ENCODE peak calls at places on chromosomes 13 and 19, in ten cellular contexts. One of them, this sample, is unnamed.

GRCh38 chr19:47471733-47472457 is at the start of gene SLC8A2:
- DNase-seq in esophagus squamous epithelium: no peak
- DNase-seq in glutamatergic neuron: peak
- DNase-seq in lower leg skin: no peak
- DNase-seq in heart left ventricle: peak
- DNase-seq in lung: no peak
- DNase-seq in HCT116: peak
- DNase-seq in bronchial epithelial cell: peak
- DNase-seq in K562: peak
- DNase-seq in breast epithelium: peak
- DNase-seq in this sample: peak

GRCh38 chr19:50277966-50278580 is 51.1 kb downstream of the KCNC3 start:
- DNase-seq in HCT116: no peak
- DNase-seq in lower leg skin: no peak
- DNase-seq in K562: no peak
- DNase-seq in esophagus squamous epithelium: no peak
- DNase-seq in heart left ventricle: no peak
- DNase-seq in lung: no peak
- DNase-seq in breast epithelium: no peak
- DNase-seq in glutamatergic neuron: no peak
- DNase-seq in bronchial epithelial cell: no peak
- DNase-seq in this sample: no peak

GRCh38 chr19:39568604-39569003 is 28.6 kb upstream of the EID2 start:
- DNase-seq in K562: no peak
- DNase-seq in lung: no peak
- DNase-seq in heart left ventricle: no peak
- DNase-seq in lower leg skin: no peak
- DNase-seq in HCT116: no peak
- DNase-seq in bronchial epithelial cell: peak
- DNase-seq in glutamatergic neuron: no peak
- DNase-seq in esophagus squamous epithelium: no peak
- DNase-seq in breast epithelium: no peak
- DNase-seq in this sample: peak

GRCh38 chr13:73901324-73902068 is 232.7 kb downstream of the KLF12 start:
- DNase-seq in esophagus squamous epithelium: no peak
- DNase-seq in lung: no peak
- DNase-seq in breast epithelium: no peak
- DNase-seq in heart left ventricle: no peak
- DNase-seq in K562: no peak
- DNase-seq in HCT116: no peak
- DNase-seq in bronchial epithelial cell: no peak
- DNase-seq in lower leg skin: no peak
- DNase-seq in glutamatergic neuron: no peak
- DNase-seq in this sample: no peak

GRCh38 chr13:95656386-95657015 is 12.0 kb upstream of the DZIP1 start:
- DNase-seq in heart left ventricle: no peak
- DNase-seq in bronchial epithelial cell: peak
- DNase-seq in HCT116: no peak
- DNase-seq in breast epithelium: no peak
- DNase-seq in K562: peak
- DNase-seq in lower leg skin: no peak
- DNase-seq in glutamatergic neuron: no peak
- DNase-seq in esophagus squamous epithelium: no peak
- DNase-seq in lung: no peak
- DNase-seq in this sample: peak

GRCh38 chr19:23002690-23003422 is at the start of gene ZNF728:
- DNase-seq in breast epithelium: peak
- DNase-seq in lower leg skin: no peak
- DNase-seq in lung: peak
- DNase-seq in heart left ventricle: peak
- DNase-seq in HCT116: no peak
- DNase-seq in K562: peak
- DNase-seq in bronchial epithelial cell: no peak
- DNase-seq in esophagus squamous epithelium: no peak
- DNase-seq in glutamatergic neuron: no peak
- DNase-seq in this sample: no peak

GRCh38 chr13:21069561-21070004 is 8.2 kb upstream of the LATS2 start:
- DNase-seq in lower leg skin: no peak
- DNase-seq in bronchial epithelial cell: peak
- DNase-seq in lung: no peak
- DNase-seq in heart left ventricle: no peak
- DNase-seq in breast epithelium: no peak
- DNase-seq in esophagus squamous epithelium: no peak
- DNase-seq in K562: no peak
- DNase-seq in HCT116: no peak
- DNase-seq in glutamatergic neuron: no peak
- DNase-seq in this sample: peak

GRCh38 chr13:105135852-105136251 is 1399.6 kb downstream of the EFNB2 start:
- DNase-seq in bronchial epithelial cell: no peak
- DNase-seq in esophagus squamous epithelium: no peak
- DNase-seq in glutamatergic neuron: no peak
- DNase-seq in HCT116: no peak
- DNase-seq in heart left ventricle: no peak
- DNase-seq in breast epithelium: no peak
- DNase-seq in lung: no peak
- DNase-seq in K562: no peak
- DNase-seq in lower leg skin: no peak
- DNase-seq in this sample: peak

GRCh38 chr13:101576452-101576851 is 124.0 kb downstream of the ITGBL1 start:
- DNase-seq in lung: no peak
- DNase-seq in glutamatergic neuron: no peak
- DNase-seq in lower leg skin: no peak
- DNase-seq in HCT116: no peak
- DNase-seq in K562: no peak
- DNase-seq in esophagus squamous epithelium: no peak
- DNase-seq in bronchial epithelial cell: peak
- DNase-seq in breast epithelium: no peak
- DNase-seq in heart left ventricle: no peak
- DNase-seq in this sample: peak

GRCh38 chr13:50691176-50691681 is 152.3 kb downstream of the DLEU7 start:
- DNase-seq in heart left ventricle: no peak
- DNase-seq in HCT116: no peak
- DNase-seq in glutamatergic neuron: no peak
- DNase-seq in bronchial epithelial cell: no peak
- DNase-seq in lung: no peak
- DNase-seq in esophagus squamous epithelium: no peak
- DNase-seq in K562: no peak
- DNase-seq in breast epithelium: no peak
- DNase-seq in lower leg skin: no peak
- DNase-seq in this sample: no peak

GRCh38 chr13:47463726-47464125 is 537.3 kb downstream of the SUCLA2 start:
- DNase-seq in esophagus squamous epithelium: no peak
- DNase-seq in glutamatergic neuron: peak
- DNase-seq in K562: no peak
- DNase-seq in heart left ventricle: no peak
- DNase-seq in breast epithelium: no peak
- DNase-seq in lung: no peak
- DNase-seq in bronchial epithelial cell: no peak
- DNase-seq in lower leg skin: no peak
- DNase-seq in HCT116: no peak
- DNase-seq in this sample: peak

GRCh38 chr13:47463002-47463401 is 538.1 kb downstream of the SUCLA2 start:
- DNase-seq in glutamatergic neuron: no peak
- DNase-seq in esophagus squamous epithelium: no peak
- DNase-seq in HCT116: no peak
- DNase-seq in breast epithelium: no peak
- DNase-seq in bronchial epithelial cell: no peak
- DNase-seq in lower leg skin: no peak
- DNase-seq in lung: no peak
- DNase-seq in K562: no peak
- DNase-seq in heart left ventricle: no peak
- DNase-seq in this sample: no peak

GRCh38 chr13:47457631-47458030 is 543.4 kb downstream of the SUCLA2 start:
- DNase-seq in glutamatergic neuron: no peak
- DNase-seq in esophagus squamous epithelium: no peak
- DNase-seq in lung: no peak
- DNase-seq in K562: no peak
- DNase-seq in HCT116: no peak
- DNase-seq in heart left ventricle: no peak
- DNase-seq in lower leg skin: no peak
- DNase-seq in breast epithelium: no peak
- DNase-seq in bronchial epithelial cell: peak
- DNase-seq in this sample: peak

GRCh38 chr13:47455581-47455980 is 545.5 kb downstream of the SUCLA2 start:
- DNase-seq in K562: no peak
- DNase-seq in bronchial epithelial cell: no peak
- DNase-seq in esophagus squamous epithelium: no peak
- DNase-seq in lower leg skin: no peak
- DNase-seq in heart left ventricle: no peak
- DNase-seq in glutamatergic neuron: no peak
- DNase-seq in HCT116: no peak
- DNase-seq in lung: no peak
- DNase-seq in breast epithelium: no peak
- DNase-seq in this sample: peak

GRCh38 chr13:47459512-47459911 is 541.6 kb downstream of the SUCLA2 start:
- DNase-seq in breast epithelium: no peak
- DNase-seq in glutamatergic neuron: no peak
- DNase-seq in lung: no peak
- DNase-seq in esophagus squamous epithelium: no peak
- DNase-seq in lower leg skin: no peak
- DNase-seq in bronchial epithelial cell: no peak
- DNase-seq in K562: no peak
- DNase-seq in heart left ventricle: no peak
- DNase-seq in HCT116: no peak
- DNase-seq in this sample: peak
- TF ChIP-seq CTCF in breast epithelium: no peak
- TF ChIP-seq CTCF in glutamatergic neuron: no peak
- TF ChIP-seq CTCF in lung: no peak
- TF ChIP-seq CTCF in esophagus squamous epithelium: no peak
- TF ChIP-seq CTCF in lower leg skin: no peak
- TF ChIP-seq CTCF in bronchial epithelial cell: no peak
- TF ChIP-seq CTCF in K562: no peak
- TF ChIP-seq CTCF in heart left ventricle: peak
- TF ChIP-seq CTCF in HCT116: peak
- TF ChIP-seq CTCF in this sample: peak

GRCh38 chr19:44072543-44073401 is 813 bp downstream of the ZNF284 start:
- DNase-seq in HCT116: no peak
- DNase-seq in glutamatergic neuron: no peak
- DNase-seq in bronchial epithelial cell: peak
- DNase-seq in heart left ventricle: no peak
- DNase-seq in K562: peak
- DNase-seq in lung: no peak
- DNase-seq in esophagus squamous epithelium: no peak
- DNase-seq in lower leg skin: no peak
- DNase-seq in breast epithelium: no peak
- DNase-seq in this sample: peak
- TF ChIP-seq CTCF in HCT116: no peak
- TF ChIP-seq CTCF in glutamatergic neuron: no peak
- TF ChIP-seq CTCF in bronchial epithelial cell: no peak
- TF ChIP-seq CTCF in heart left ventricle: no peak
- TF ChIP-seq CTCF in K562: no peak
- TF ChIP-seq CTCF in lung: no peak
- TF ChIP-seq CTCF in esophagus squamous epithelium: no peak
- TF ChIP-seq CTCF in lower leg skin: no peak
- TF ChIP-seq CTCF in breast epithelium: no peak
- TF ChIP-seq CTCF in this sample: no peak

GRCh38 chr13:29698106-29698505 is 102.6 kb upstream of the SLC7A1 start:
- DNase-seq in heart left ventricle: no peak
- DNase-seq in glutamatergic neuron: no peak
- DNase-seq in breast epithelium: no peak
- DNase-seq in HCT116: no peak
- DNase-seq in lung: no peak
- DNase-seq in K562: no peak
- DNase-seq in bronchial epithelial cell: peak
- DNase-seq in lower leg skin: no peak
- DNase-seq in esophagus squamous epithelium: no peak
- DNase-seq in this sample: no peak

GRCh38 chr13:29689548-29689947 is 94.1 kb upstream of the SLC7A1 start:
- DNase-seq in lung: no peak
- DNase-seq in bronchial epithelial cell: no peak
- DNase-seq in breast epithelium: no peak
- DNase-seq in K562: no peak
- DNase-seq in lower leg skin: no peak
- DNase-seq in HCT116: no peak
- DNase-seq in esophagus squamous epithelium: no peak
- DNase-seq in glutamatergic neuron: no peak
- DNase-seq in heart left ventricle: no peak
- DNase-seq in this sample: no peak

GRCh38 chr13:29688193-29688592 is 92.7 kb upstream of the SLC7A1 start:
- DNase-seq in heart left ventricle: no peak
- DNase-seq in lung: no peak
- DNase-seq in K562: no peak
- DNase-seq in glutamatergic neuron: no peak
- DNase-seq in esophagus squamous epithelium: no peak
- DNase-seq in lower leg skin: no peak
- DNase-seq in HCT116: no peak
- DNase-seq in bronchial epithelial cell: no peak
- DNase-seq in breast epithelium: no peak
- DNase-seq in this sample: no peak

GRCh38 chr13:29696606-29697005 is 101.1 kb upstream of the SLC7A1 start:
- DNase-seq in heart left ventricle: no peak
- DNase-seq in esophagus squamous epithelium: no peak
- DNase-seq in K562: no peak
- DNase-seq in lung: no peak
- DNase-seq in bronchial epithelial cell: no peak
- DNase-seq in HCT116: no peak
- DNase-seq in breast epithelium: no peak
- DNase-seq in glutamatergic neuron: no peak
- DNase-seq in lower leg skin: no peak
- DNase-seq in this sample: no peak

DNA sequence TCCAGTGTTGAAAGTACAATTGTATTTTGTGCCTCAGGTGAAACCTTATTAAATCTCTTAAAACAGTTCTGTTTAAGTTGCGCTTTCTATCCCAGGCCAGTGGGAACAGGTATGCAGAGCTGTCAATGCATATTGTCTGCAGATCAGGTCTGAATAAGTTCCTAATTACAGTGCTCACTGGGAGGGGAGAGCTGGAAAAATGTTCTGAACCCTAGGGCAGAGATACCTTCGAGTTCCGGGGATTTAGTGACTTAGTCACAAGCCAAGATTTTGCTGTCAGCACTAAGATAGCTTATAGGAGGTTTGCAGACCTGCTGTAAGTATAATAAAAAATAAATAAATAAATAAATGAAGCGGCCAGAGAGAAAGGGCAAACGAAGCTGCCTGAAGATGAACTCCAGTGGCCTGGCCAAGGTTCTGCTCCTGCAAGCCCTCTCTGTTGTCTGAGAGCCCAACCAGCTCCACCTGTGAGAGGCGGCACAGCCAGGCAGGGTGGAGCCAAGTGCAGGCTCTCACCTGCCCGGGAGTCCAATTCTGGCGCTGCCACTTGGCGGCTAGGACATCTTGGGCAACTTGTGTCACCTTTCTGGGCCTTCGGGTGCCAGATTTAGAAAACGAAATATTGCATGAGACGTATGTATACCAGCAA is 97.9 kb upstream of the SLC7A1 start:
- DNase-seq in bronchial epithelial cell: peak
- DNase-seq in breast epithelium: peak
- DNase-seq in K562: no peak
- DNase-seq in glutamatergic neuron: no peak
- DNase-seq in lower leg skin: peak
- DNase-seq in HCT116: no peak
- DNase-seq in esophagus squamous epithelium: no peak
- DNase-seq in heart left ventricle: no peak
- DNase-seq in lung: peak
- DNase-seq in this sample: no peak
- TF ChIP-seq CTCF in bronchial epithelial cell: no peak
- TF ChIP-seq CTCF in breast epithelium: no peak
- TF ChIP-seq CTCF in K562: no peak
- TF ChIP-seq CTCF in glutamatergic neuron: no peak
- TF ChIP-seq CTCF in lower leg skin: no peak
- TF ChIP-seq CTCF in HCT116: no peak
- TF ChIP-seq CTCF in esophagus squamous epithelium: peak
- TF ChIP-seq CTCF in heart left ventricle: no peak
- TF ChIP-seq CTCF in lung: no peak
- TF ChIP-seq CTCF in this sample: no peak

GRCh38 chr13:87999791-88000190 is 328.6 kb downstream of the SLITRK5 start:
- DNase-seq in lung: no peak
- DNase-seq in lower leg skin: no peak
- DNase-seq in K562: no peak
- DNase-seq in HCT116: no peak
- DNase-seq in breast epithelium: no peak
- DNase-seq in esophagus squamous epithelium: no peak
- DNase-seq in glutamatergic neuron: no peak
- DNase-seq in bronchial epithelial cell: peak
- DNase-seq in heart left ventricle: no peak
- DNase-seq in this sample: peak
- TF ChIP-seq CTCF in lung: no peak
- TF ChIP-seq CTCF in lower leg skin: no peak
- TF ChIP-seq CTCF in K562: no peak
- TF ChIP-seq CTCF in HCT116: no peak
- TF ChIP-seq CTCF in breast epithelium: no peak
- TF ChIP-seq CTCF in esophagus squamous epithelium: no peak
- TF ChIP-seq CTCF in glutamatergic neuron: no peak
- TF ChIP-seq CTCF in bronchial epithelial cell: peak
- TF ChIP-seq CTCF in heart left ventricle: no peak
- TF ChIP-seq CTCF in this sample: no peak